ENCODE peak calls at places on chromosome X, in nine cellular contexts. One of them, this sample, is unnamed.

GRCh38 chrX:38304010-38304409 is 23.3 kb downstream of the RPGR start:
- DNase-seq in NCI-H1436: no peak
- DNase-seq in hippocampal formation: no peak
- DNase-seq in brain microvascular endothelial cell: no peak
- DNase-seq in heart right ventricle: no peak
- DNase-seq in activated CD4-positive, alpha-beta T cell treated with anti-CD3 and anti-CD28 coated beads, Interleukin-2, amount 10 ng/mL, durations not matched to agents 7 days and 5 days: no peak
- DNase-seq in T-helper 2 cell: no peak
- DNase-seq in cerebellum: no peak
- DNase-seq in cerebellar cortex: peak
- DNase-seq in this sample: no peak

GRCh38 chrX:11125079-11125478 is 13.9 kb downstream of the HCCS start:
- DNase-seq in heart right ventricle: no peak
- DNase-seq in hippocampal formation: no peak
- DNase-seq in T-helper 2 cell: no peak
- DNase-seq in NCI-H1436: no peak
- DNase-seq in brain microvascular endothelial cell: no peak
- DNase-seq in activated CD4-positive, alpha-beta T cell treated with anti-CD3 and anti-CD28 coated beads, Interleukin-2, amount 10 ng/mL, durations not matched to agents 7 days and 5 days: no peak
- DNase-seq in cerebellar cortex: no peak
- DNase-seq in cerebellum: no peak
- DNase-seq in this sample: no peak

GRCh38 chrX:93874554-93874953 is 200.5 kb downstream of the FAM133A start:
- DNase-seq in hippocampal formation: no peak
- DNase-seq in brain microvascular endothelial cell: no peak
- DNase-seq in heart right ventricle: no peak
- DNase-seq in NCI-H1436: no peak
- DNase-seq in cerebellum: no peak
- DNase-seq in activated CD4-positive, alpha-beta T cell treated with anti-CD3 and anti-CD28 coated beads, Interleukin-2, amount 10 ng/mL, durations not matched to agents 7 days and 5 days: no peak
- DNase-seq in T-helper 2 cell: no peak
- DNase-seq in cerebellar cortex: peak
- DNase-seq in this sample: no peak

GRCh38 chrX:150779367-150779766 is 86.2 kb downstream of the MTMR1 start:
- DNase-seq in activated CD4-positive, alpha-beta T cell treated with anti-CD3 and anti-CD28 coated beads, Interleukin-2, amount 10 ng/mL, durations not matched to agents 7 days and 5 days: no peak
- DNase-seq in brain microvascular endothelial cell: no peak
- DNase-seq in NCI-H1436: no peak
- DNase-seq in cerebellar cortex: no peak
- DNase-seq in heart right ventricle: no peak
- DNase-seq in hippocampal formation: no peak
- DNase-seq in cerebellum: no peak
- DNase-seq in T-helper 2 cell: no peak
- DNase-seq in this sample: no peak

GRCh38 chrX:100417671-100418070 is 7.6 kb upstream of the PCDH19 start:
- DNase-seq in activated CD4-positive, alpha-beta T cell treated with anti-CD3 and anti-CD28 coated beads, Interleukin-2, amount 10 ng/mL, durations not matched to agents 7 days and 5 days: no peak
- DNase-seq in hippocampal formation: no peak
- DNase-seq in cerebellar cortex: no peak
- DNase-seq in NCI-H1436: no peak
- DNase-seq in brain microvascular endothelial cell: no peak
- DNase-seq in heart right ventricle: peak
- DNase-seq in T-helper 2 cell: no peak
- DNase-seq in cerebellum: no peak
- DNase-seq in this sample: no peak

GRCh38 chrX:154436597-154437397 is at the start of gene GDI1:
- DNase-seq in cerebellar cortex: peak
- DNase-seq in activated CD4-positive, alpha-beta T cell treated with anti-CD3 and anti-CD28 coated beads, Interleukin-2, amount 10 ng/mL, durations not matched to agents 7 days and 5 days: peak
- DNase-seq in brain microvascular endothelial cell: no peak
- DNase-seq in heart right ventricle: peak
- DNase-seq in T-helper 2 cell: peak
- DNase-seq in cerebellum: peak
- DNase-seq in NCI-H1436: peak
- DNase-seq in hippocampal formation: no peak
- DNase-seq in this sample: no peak

GRCh38 chrX:17939724-17940123 is 78.6 kb upstream of the RAI2 start:
- DNase-seq in brain microvascular endothelial cell: no peak
- DNase-seq in hippocampal formation: no peak
- DNase-seq in cerebellum: no peak
- DNase-seq in heart right ventricle: no peak
- DNase-seq in activated CD4-positive, alpha-beta T cell treated with anti-CD3 and anti-CD28 coated beads, Interleukin-2, amount 10 ng/mL, durations not matched to agents 7 days and 5 days: no peak
- DNase-seq in T-helper 2 cell: no peak
- DNase-seq in NCI-H1436: no peak
- DNase-seq in cerebellar cortex: no peak
- DNase-seq in this sample: no peak

GRCh38 chrX:44225667-44226066 is 117.8 kb downstream of the EFHC2 start:
- DNase-seq in NCI-H1436: no peak
- DNase-seq in T-helper 2 cell: no peak
- DNase-seq in cerebellar cortex: no peak
- DNase-seq in activated CD4-positive, alpha-beta T cell treated with anti-CD3 and anti-CD28 coated beads, Interleukin-2, amount 10 ng/mL, durations not matched to agents 7 days and 5 days: no peak
- DNase-seq in heart right ventricle: no peak
- DNase-seq in cerebellum: no peak
- DNase-seq in brain microvascular endothelial cell: no peak
- DNase-seq in hippocampal formation: no peak
- DNase-seq in this sample: no peak

GRCh38 chrX:11908371-11908770 is 150.3 kb downstream of the MSL3 start:
- DNase-seq in brain microvascular endothelial cell: peak
- DNase-seq in heart right ventricle: no peak
- DNase-seq in cerebellum: no peak
- DNase-seq in cerebellar cortex: no peak
- DNase-seq in hippocampal formation: no peak
- DNase-seq in activated CD4-positive, alpha-beta T cell treated with anti-CD3 and anti-CD28 coated beads, Interleukin-2, amount 10 ng/mL, durations not matched to agents 7 days and 5 days: peak
- DNase-seq in NCI-H1436: peak
- DNase-seq in T-helper 2 cell: no peak
- DNase-seq in this sample: no peak

GRCh38 chrX:132046533-132046932 is 23.4 kb downstream of the STK26 start:
- DNase-seq in NCI-H1436: no peak
- DNase-seq in cerebellar cortex: no peak
- DNase-seq in heart right ventricle: no peak
- DNase-seq in hippocampal formation: no peak
- DNase-seq in T-helper 2 cell: no peak
- DNase-seq in activated CD4-positive, alpha-beta T cell treated with anti-CD3 and anti-CD28 coated beads, Interleukin-2, amount 10 ng/mL, durations not matched to agents 7 days and 5 days: no peak
- DNase-seq in cerebellum: no peak
- DNase-seq in brain microvascular endothelial cell: no peak
- DNase-seq in this sample: no peak

GRCh38 chrX:11254417-11255109 is 38.6 kb upstream of the AMELX start:
- DNase-seq in T-helper 2 cell: no peak
- DNase-seq in activated CD4-positive, alpha-beta T cell treated with anti-CD3 and anti-CD28 coated beads, Interleukin-2, amount 10 ng/mL, durations not matched to agents 7 days and 5 days: no peak
- DNase-seq in cerebellar cortex: no peak
- DNase-seq in heart right ventricle: no peak
- DNase-seq in NCI-H1436: no peak
- DNase-seq in brain microvascular endothelial cell: no peak
- DNase-seq in hippocampal formation: no peak
- DNase-seq in cerebellum: no peak
- DNase-seq in this sample: no peak

GRCh38 chrX:6021316-6022091 is 207.2 kb downstream of the NLGN4X start:
- DNase-seq in T-helper 2 cell: no peak
- DNase-seq in hippocampal formation: no peak
- DNase-seq in cerebellar cortex: peak
- DNase-seq in NCI-H1436: peak
- DNase-seq in cerebellum: peak
- DNase-seq in activated CD4-positive, alpha-beta T cell treated with anti-CD3 and anti-CD28 coated beads, Interleukin-2, amount 10 ng/mL, durations not matched to agents 7 days and 5 days: peak
- DNase-seq in brain microvascular endothelial cell: peak
- DNase-seq in heart right ventricle: no peak
- DNase-seq in this sample: peak

GRCh38 chrX:15471016-15471415 is 22.1 kb downstream of the PIR start:
- DNase-seq in brain microvascular endothelial cell: peak
- DNase-seq in cerebellum: peak
- DNase-seq in hippocampal formation: peak
- DNase-seq in NCI-H1436: peak
- DNase-seq in heart right ventricle: peak
- DNase-seq in cerebellar cortex: peak
- DNase-seq in activated CD4-positive, alpha-beta T cell treated with anti-CD3 and anti-CD28 coated beads, Interleukin-2, amount 10 ng/mL, durations not matched to agents 7 days and 5 days: peak
- DNase-seq in T-helper 2 cell: peak
- DNase-seq in this sample: peak

GRCh38 chrX:63713510-63713909 is 71.5 kb downstream of the ARHGEF9 start:
- DNase-seq in hippocampal formation: no peak
- DNase-seq in brain microvascular endothelial cell: no peak
- DNase-seq in cerebellar cortex: no peak
- DNase-seq in T-helper 2 cell: no peak
- DNase-seq in activated CD4-positive, alpha-beta T cell treated with anti-CD3 and anti-CD28 coated beads, Interleukin-2, amount 10 ng/mL, durations not matched to agents 7 days and 5 days: no peak
- DNase-seq in NCI-H1436: no peak
- DNase-seq in heart right ventricle: peak
- DNase-seq in cerebellum: no peak
- DNase-seq in this sample: no peak

GRCh38 chrX:8868070-8868795 is 67.0 kb upstream of the FAM9A start:
- DNase-seq in brain microvascular endothelial cell: peak
- DNase-seq in cerebellar cortex: no peak
- DNase-seq in hippocampal formation: no peak
- DNase-seq in cerebellum: no peak
- DNase-seq in activated CD4-positive, alpha-beta T cell treated with anti-CD3 and anti-CD28 coated beads, Interleukin-2, amount 10 ng/mL, durations not matched to agents 7 days and 5 days: no peak
- DNase-seq in heart right ventricle: no peak
- DNase-seq in NCI-H1436: no peak
- DNase-seq in T-helper 2 cell: no peak
- DNase-seq in this sample: no peak

GRCh38 chrX:136872091-136872700 is 8.3 kb downstream of the RBMX start:
- DNase-seq in T-helper 2 cell: no peak
- DNase-seq in heart right ventricle: no peak
- DNase-seq in cerebellum: no peak
- DNase-seq in hippocampal formation: no peak
- DNase-seq in activated CD4-positive, alpha-beta T cell treated with anti-CD3 and anti-CD28 coated beads, Interleukin-2, amount 10 ng/mL, durations not matched to agents 7 days and 5 days: no peak
- DNase-seq in brain microvascular endothelial cell: no peak
- DNase-seq in cerebellar cortex: no peak
- DNase-seq in NCI-H1436: no peak
- DNase-seq in this sample: no peak

GRCh38 chrX:23797371-23798128 is 14.6 kb downstream of the SAT1 start:
- DNase-seq in NCI-H1436: no peak
- DNase-seq in brain microvascular endothelial cell: no peak
- DNase-seq in activated CD4-positive, alpha-beta T cell treated with anti-CD3 and anti-CD28 coated beads, Interleukin-2, amount 10 ng/mL, durations not matched to agents 7 days and 5 days: no peak
- DNase-seq in heart right ventricle: no peak
- DNase-seq in cerebellar cortex: no peak
- DNase-seq in cerebellum: no peak
- DNase-seq in T-helper 2 cell: no peak
- DNase-seq in hippocampal formation: no peak
- DNase-seq in this sample: no peak

GRCh38 chrX:11664211-11664888 is 1.4 kb downstream of the ARHGAP6 start:
- DNase-seq in brain microvascular endothelial cell: no peak
- DNase-seq in cerebellar cortex: no peak
- DNase-seq in hippocampal formation: no peak
- DNase-seq in activated CD4-positive, alpha-beta T cell treated with anti-CD3 and anti-CD28 coated beads, Interleukin-2, amount 10 ng/mL, durations not matched to agents 7 days and 5 days: no peak
- DNase-seq in T-helper 2 cell: no peak
- DNase-seq in heart right ventricle: no peak
- DNase-seq in NCI-H1436: no peak
- DNase-seq in cerebellum: no peak
- DNase-seq in this sample: no peak

GRCh38 chrX:47212381-47213293 is 5.8 kb upstream of the CDK16 start:
- DNase-seq in activated CD4-positive, alpha-beta T cell treated with anti-CD3 and anti-CD28 coated beads, Interleukin-2, amount 10 ng/mL, durations not matched to agents 7 days and 5 days: no peak
- DNase-seq in cerebellar cortex: no peak
- DNase-seq in T-helper 2 cell: no peak
- DNase-seq in NCI-H1436: no peak
- DNase-seq in hippocampal formation: no peak
- DNase-seq in brain microvascular endothelial cell: no peak
- DNase-seq in cerebellum: no peak
- DNase-seq in heart right ventricle: no peak
- DNase-seq in this sample: no peak

This sample was measured in stromal cell of bone marrow.